ENCODE peak calls at places on chromosomes 2 and 18, in six cellular contexts. L, W, E, H, R and V are unnamed samples.

GRCh38 chr2:176854062-176854461 is 358.5 kb upstream of the HNRNPA3 start:
- DNase-seq in L (no peak), W (no peak), E (no peak), H (no peak), R (no peak), V (no peak)

GRCh38 chr2:172297531-172297930 is 129.9 kb upstream of the ITGA6 start:
- DNase-seq in L (no peak), W (no peak), E (no peak), H (no peak), R (no peak), V (no peak)

GRCh38 chr18:58264846-58265245 is 220.8 kb downstream of the NEDD4L start:
- DNase-seq in L (no peak), W (no peak), E (no peak), H (no peak), R (no peak), V (no peak)

GRCh38 chr2:214286011-214286410 is 124.8 kb upstream of the VWC2L start:
- DNase-seq in L (no peak), W (no peak), E (no peak), H (no peak), R (no peak), V (no peak)

GRCh38 chr2:208609166-208609804 is 202.7 kb downstream of the PTH2R start:
- DNase-seq in L (no peak), W (no peak), E (no peak), H (no peak), R (no peak), V (no peak)

GRCh38 chr2:16168506-16169264 is 228.3 kb downstream of the MYCN start:
- DNase-seq in L (no peak), W (no peak), E (no peak), H (no peak), R (no peak), V (no peak)

GRCh38 chr2:1950474-1950873 is 206.2 kb upstream of the PXDN start:
- DNase-seq in L (no peak), W (no peak), E (no peak), H (no peak), R (no peak), V (no peak)

GRCh38 chr2:176187306-176188217 is 906 bp upstream of the HOXD1 start:
- DNase-seq in L (no peak), W (no peak), E (no peak), H (no peak), R (peak), V (no peak)

GRCh38 chr18:3067213-3068118 is 54.5 kb upstream of the LPIN2 start:
- DNase-seq in L (no peak), W (no peak), E (no peak), H (no peak), R (no peak), V (no peak)

GRCh38 chr18:3219621-3220335 is at the start of gene MYOM1:
- DNase-seq in L (no peak), W (no peak), E (no peak), H (no peak), R (no peak), V (no peak)

GRCh38 chr2:4972472-4972871 is 719.7 kb upstream of the SOX11 start:
- DNase-seq in L (no peak), W (no peak), E (no peak), H (no peak), R (no peak), V (no peak)

GRCh38 chr2:27214936-27215335 is 2.2 kb upstream of the CAD start:
- DNase-seq in L (no peak), W (no peak), E (no peak), H (no peak), R (no peak), V (no peak)

GRCh38 chr2:9286553-9287399 is 80.2 kb downstream of the ASAP2 start:
- DNase-seq in L (no peak), W (no peak), E (no peak), H (no peak), R (peak), V (no peak)

GRCh38 chr18:63553117-63553516 is 10.9 kb downstream of the SERPINB12 start:
- DNase-seq in L (peak), W (no peak), E (no peak), H (no peak), R (no peak), V (peak)

GRCh38 chr2:165185633-165186032 is 18.2 kb downstream of the SCN3A start:
- DNase-seq in L (no peak), W (no peak), E (no peak), H (no peak), R (no peak), V (no peak)

GRCh38 chr2:156615836-156616322 is 179.7 kb downstream of the GPD2 start:
- DNase-seq in L (no peak), W (no peak), E (no peak), H (no peak), R (no peak), V (no peak)

GRCh38 chr18:3619222-3619621 is 169.2 kb downstream of the TGIF1 start:
- DNase-seq in L (no peak), W (no peak), E (no peak), H (no peak), R (no peak), V (no peak)

DNA sequence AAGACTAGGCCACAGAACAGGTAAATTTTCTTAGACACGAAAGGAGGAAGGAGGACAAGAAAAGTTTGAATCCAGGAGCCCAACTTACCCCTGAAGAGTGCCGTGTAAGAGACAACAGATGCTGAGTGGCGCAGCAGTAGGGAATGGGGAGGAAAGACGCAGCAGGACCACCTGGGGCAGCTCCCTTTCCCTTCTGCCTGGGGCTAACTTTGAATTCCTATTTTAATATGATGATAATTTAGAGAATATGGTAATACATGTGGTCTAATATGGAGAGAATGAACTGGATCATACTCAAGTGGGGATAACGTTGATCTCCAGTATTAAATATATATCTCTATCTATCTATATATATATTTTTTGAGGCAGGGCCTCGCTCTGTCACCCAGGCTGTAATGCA is 69.3 kb downstream of the CLIP4 start:
- DNase-seq in L (no peak), W (no peak), E (no peak), H (no peak), R (no peak), V (no peak)
- H3K4me3 ChIP-seq in L (no peak), W (no peak), E (no peak), H (no peak), R (no peak), V (no peak)

GRCh38 chr2:127672341-127673303 is 2.7 kb downstream of the LIMS2 start:
- DNase-seq in L (no peak), W (no peak), E (no peak), H (no peak), R (no peak), V (no peak)
- H3K4me3 ChIP-seq in L (no peak), W (peak), E (no peak), H (no peak), R (no peak), V (no peak)

GRCh38 chr2:239118675-239119211 is 270.9 kb downstream of the TWIST2 start:
- DNase-seq in L (no peak), W (peak), E (no peak), H (no peak), R (no peak), V (no peak)
- H3K4me3 ChIP-seq in L (no peak), W (no peak), E (no peak), H (no peak), R (no peak), V (no peak)

GRCh38 chr2:119308793-119309330 is 57.8 kb downstream of the C2orf76 start:
- DNase-seq in L (no peak), W (no peak), E (no peak), H (no peak), R (no peak), V (no peak)

GRCh38 chr2:119307419-119308140 is 59.1 kb downstream of the C2orf76 start:
- DNase-seq in L (no peak), W (no peak), E (no peak), H (no peak), R (peak), V (no peak)

GRCh38 chr2:119306196-119306590 is 60.4 kb downstream of the C2orf76 start:
- DNase-seq in L (no peak), W (no peak), E (no peak), H (no peak), R (no peak), V (no peak)

GRCh38 chr2:119304852-119305251 is 61.8 kb downstream of the C2orf76 start:
- DNase-seq in L (no peak), W (no peak), E (no peak), H (no peak), R (no peak), V (no peak)

DNA sequence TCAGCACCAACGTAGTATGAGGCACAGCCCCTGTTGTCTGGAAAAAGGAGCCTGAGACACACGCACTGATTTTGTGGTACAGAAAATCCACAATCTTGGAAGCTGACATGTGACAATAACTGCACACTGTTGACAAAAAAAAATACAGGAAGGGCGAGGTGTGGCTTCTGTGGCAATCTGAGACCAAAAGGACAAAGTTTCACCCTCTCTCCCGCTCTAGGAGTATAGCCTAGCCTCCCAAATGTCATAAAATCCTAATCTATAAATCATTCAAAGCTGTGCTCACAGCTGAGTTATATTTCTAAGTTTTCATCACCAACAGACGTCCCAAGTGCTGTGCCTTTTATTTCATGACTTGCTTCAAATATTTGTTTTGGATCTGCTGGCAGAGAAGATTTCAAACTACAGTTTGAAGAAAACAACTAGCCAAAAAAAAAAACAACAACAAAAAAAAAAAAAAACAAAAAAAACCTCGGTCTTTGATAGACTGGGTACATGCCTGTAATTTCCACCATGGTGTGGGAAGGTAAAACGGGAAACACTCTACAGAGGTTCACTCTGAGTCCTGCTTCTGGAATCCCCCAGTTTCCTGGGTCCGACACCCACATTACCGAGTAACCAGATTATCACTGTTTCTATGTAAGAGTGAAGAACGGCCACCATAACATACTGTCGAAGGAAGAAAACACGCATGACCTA is 61.0 kb downstream of the C2orf76 start:
- DNase-seq in L (no peak), W (no peak), E (no peak), H (no peak), R (no peak), V (no peak)
- H3K4me3 ChIP-seq in L (no peak), W (peak), E (no peak), H (no peak), R (no peak), V (no peak)

GRCh38 chr2:109609352-109610024 is 4.3 kb downstream of the SEPTIN10 start:
- DNase-seq in L (no peak), W (no peak), E (peak), H (no peak), R (peak), V (no peak)
- H3K4me3 ChIP-seq in L (peak), W (no peak), E (peak), H (peak), R (peak), V (peak)

GRCh38 chr2:64990823-64991222 is 1.6 kb downstream of the SLC1A4 start:
- DNase-seq in L (no peak), W (no peak), E (no peak), H (no peak), R (no peak), V (no peak)
- H3K4me3 ChIP-seq in L (no peak), W (peak), E (no peak), H (peak), R (no peak), V (peak)

DNA sequence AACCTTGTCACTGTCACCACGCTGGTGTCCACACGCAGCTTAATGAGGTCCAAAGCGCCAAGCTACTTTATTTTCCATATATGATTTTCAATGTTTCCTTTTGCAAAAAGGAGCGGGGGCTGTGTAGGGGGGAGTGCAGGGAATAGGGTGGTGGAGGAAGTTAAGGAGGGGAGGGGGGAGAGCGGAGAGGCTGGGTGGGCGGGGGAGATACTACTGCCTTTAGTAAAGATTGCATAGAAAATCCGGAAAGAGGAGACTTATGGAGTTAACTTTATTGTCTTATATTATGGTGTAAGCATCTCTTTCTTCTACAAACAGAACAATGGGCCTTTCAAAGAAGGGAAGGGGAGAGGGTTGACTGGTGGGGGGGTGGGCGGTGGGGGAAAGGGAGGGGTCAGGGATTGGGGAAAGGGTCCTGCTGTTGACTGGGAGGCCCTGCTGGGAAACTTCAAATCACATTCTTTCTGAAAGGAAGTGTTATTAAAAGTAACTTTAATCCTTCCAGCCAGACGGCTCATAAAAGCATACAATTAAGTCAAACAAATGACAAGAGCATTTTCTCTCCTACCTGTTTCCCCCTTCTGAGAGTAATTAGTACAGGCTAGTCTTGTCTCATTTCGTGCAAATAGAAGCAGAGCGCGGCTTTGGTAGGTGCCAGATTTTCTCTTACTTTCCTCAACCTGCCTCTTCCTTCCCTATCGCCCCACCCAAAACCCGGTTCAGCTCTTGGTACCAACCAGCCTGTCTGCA is 2112.8 kb upstream of the PIK3C3 start:
- DNase-seq in L (no peak), W (no peak), E (no peak), H (no peak), R (peak), V (no peak)
- H3K4me3 ChIP-seq in L (peak), W (no peak), E (peak), H (no peak), R (peak), V (peak)

GRCh38 chr2:42495611-42496010 is 1.8 kb upstream of the KCNG3 start:
- DNase-seq in L (no peak), W (no peak), E (no peak), H (no peak), R (no peak), V (no peak)
- H3K4me3 ChIP-seq in L (no peak), W (no peak), E (no peak), H (no peak), R (no peak), V (no peak)

DNA sequence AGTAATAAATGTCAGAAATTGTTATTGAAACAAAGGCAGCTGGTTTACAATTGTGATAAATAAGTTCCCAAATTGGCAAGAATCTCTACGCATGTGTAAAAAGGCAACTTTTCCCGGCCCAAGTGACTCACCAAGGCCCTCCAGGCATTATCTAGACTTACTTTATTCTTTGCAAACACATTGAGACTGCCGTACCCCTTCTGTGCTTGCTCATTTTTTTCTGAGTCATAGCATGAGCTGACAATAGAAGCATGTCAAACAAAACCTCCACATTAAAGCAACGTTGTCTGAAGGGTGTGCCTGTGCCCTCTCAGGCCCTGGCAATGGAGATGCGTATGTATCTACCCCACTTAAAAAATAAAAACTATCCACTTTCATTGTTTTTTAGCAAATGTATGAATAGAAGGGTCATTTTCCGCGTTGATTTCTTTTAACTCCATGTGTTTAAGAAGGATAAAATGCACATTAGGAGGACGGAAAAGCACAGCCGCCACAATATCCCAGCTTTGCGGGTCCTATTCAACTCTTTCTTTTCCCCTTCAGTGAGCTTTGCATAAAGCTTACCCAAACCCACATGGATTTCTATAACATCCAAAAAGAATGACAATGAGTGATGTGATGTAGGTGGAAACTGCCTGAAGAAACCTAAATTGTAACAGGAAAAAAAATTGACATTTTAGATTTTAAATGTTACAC is 298.2 kb downstream of the CDCA7 start:
- DNase-seq in L (peak), W (no peak), E (peak), H (no peak), R (peak), V (peak)
- H3K4me3 ChIP-seq in L (no peak), W (no peak), E (no peak), H (no peak), R (no peak), V (no peak)

DNA sequence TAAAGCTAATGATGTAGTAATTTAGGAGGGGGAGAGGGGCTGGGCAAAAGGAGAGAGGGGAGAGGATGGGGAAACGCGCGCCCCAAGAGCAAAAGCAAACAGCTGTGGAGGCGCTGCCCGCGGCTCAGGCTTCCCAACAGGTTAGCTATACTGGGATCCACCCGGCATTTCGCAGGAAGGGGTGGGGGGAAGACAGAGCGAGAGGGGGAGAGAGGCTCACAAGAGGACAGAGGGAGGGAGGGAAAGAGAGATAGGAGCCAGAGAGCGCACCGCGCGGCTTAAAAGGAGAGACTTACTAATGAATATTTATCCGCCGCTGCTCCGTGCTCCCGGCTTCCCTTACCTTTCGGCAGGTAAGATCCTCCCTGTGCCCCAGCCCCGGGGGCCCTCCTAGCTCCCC is 7.5 kb upstream of the SIX3 start:
- DNase-seq in L (no peak), W (no peak), E (no peak), H (no peak), R (no peak), V (no peak)
- H3K4me3 ChIP-seq in L (peak), W (peak), E (no peak), H (no peak), R (no peak), V (no peak)